ENCODE peak calls at places on chromosomes 5 and 9, in seven cellular contexts. One of them, this sample, is unnamed.

GRCh38 chr5:57650360-57651069 is 167.9 kb upstream of the ACTBL2 start:
- DNase-seq in activated effector memory CD4-positive, alpha-beta T cell treated with anti-CD3 and anti-CD28 coated beads, Interleukin-2, amount 50 U/mL, for 16 hours: no peak
- DNase-seq in left lobe of liver: peak
- DNase-seq in NCI-H1436: no peak
- DNase-seq in H7: peak
- DNase-seq in IMR-90: peak
- DNase-seq in CD4-positive, alpha-beta memory T cell: peak
- DNase-seq in this sample: no peak

GRCh38 chr5:180601591-180602480 is 10.5 kb upstream of the SCGB3A1 start:
- DNase-seq in IMR-90: no peak
- DNase-seq in activated effector memory CD4-positive, alpha-beta T cell treated with anti-CD3 and anti-CD28 coated beads, Interleukin-2, amount 50 U/mL, for 16 hours: peak
- DNase-seq in NCI-H1436: no peak
- DNase-seq in left lobe of liver: no peak
- DNase-seq in H7: peak
- DNase-seq in CD4-positive, alpha-beta memory T cell: no peak
- DNase-seq in this sample: no peak

GRCh38 chr5:77222722-77223121 is 12.2 kb downstream of the PDE8B start:
- DNase-seq in activated effector memory CD4-positive, alpha-beta T cell treated with anti-CD3 and anti-CD28 coated beads, Interleukin-2, amount 50 U/mL, for 16 hours: no peak
- DNase-seq in left lobe of liver: no peak
- DNase-seq in H7: no peak
- DNase-seq in NCI-H1436: no peak
- DNase-seq in CD4-positive, alpha-beta memory T cell: no peak
- DNase-seq in IMR-90: no peak
- DNase-seq in this sample: no peak

GRCh38 chr9:107213080-107213479 is 70.0 kb upstream of the RAD23B start:
- DNase-seq in left lobe of liver: no peak
- DNase-seq in CD4-positive, alpha-beta memory T cell: no peak
- DNase-seq in NCI-H1436: no peak
- DNase-seq in H7: no peak
- DNase-seq in activated effector memory CD4-positive, alpha-beta T cell treated with anti-CD3 and anti-CD28 coated beads, Interleukin-2, amount 50 U/mL, for 16 hours: no peak
- DNase-seq in IMR-90: no peak
- DNase-seq in this sample: no peak

GRCh38 chr5:102018690-102019089 is 277.4 kb downstream of the SLCO4C1 start:
- DNase-seq in left lobe of liver: no peak
- DNase-seq in activated effector memory CD4-positive, alpha-beta T cell treated with anti-CD3 and anti-CD28 coated beads, Interleukin-2, amount 50 U/mL, for 16 hours: no peak
- DNase-seq in IMR-90: no peak
- DNase-seq in NCI-H1436: no peak
- DNase-seq in CD4-positive, alpha-beta memory T cell: no peak
- DNase-seq in H7: no peak
- DNase-seq in this sample: no peak

GRCh38 chr5:33557605-33558004 is 116.8 kb downstream of the TARS1 start:
- DNase-seq in IMR-90: no peak
- DNase-seq in H7: no peak
- DNase-seq in CD4-positive, alpha-beta memory T cell: no peak
- DNase-seq in left lobe of liver: no peak
- DNase-seq in activated effector memory CD4-positive, alpha-beta T cell treated with anti-CD3 and anti-CD28 coated beads, Interleukin-2, amount 50 U/mL, for 16 hours: no peak
- DNase-seq in NCI-H1436: no peak
- DNase-seq in this sample: no peak

GRCh38 chr9:16344343-16344742 is 526.1 kb downstream of the BNC2 start:
- DNase-seq in activated effector memory CD4-positive, alpha-beta T cell treated with anti-CD3 and anti-CD28 coated beads, Interleukin-2, amount 50 U/mL, for 16 hours: no peak
- DNase-seq in left lobe of liver: no peak
- DNase-seq in H7: no peak
- DNase-seq in IMR-90: peak
- DNase-seq in CD4-positive, alpha-beta memory T cell: no peak
- DNase-seq in NCI-H1436: no peak
- DNase-seq in this sample: no peak

GRCh38 chr9:87447547-87448432 is 49.9 kb upstream of the DAPK1 start:
- DNase-seq in CD4-positive, alpha-beta memory T cell: no peak
- DNase-seq in IMR-90: no peak
- DNase-seq in NCI-H1436: no peak
- DNase-seq in activated effector memory CD4-positive, alpha-beta T cell treated with anti-CD3 and anti-CD28 coated beads, Interleukin-2, amount 50 U/mL, for 16 hours: no peak
- DNase-seq in H7: no peak
- DNase-seq in left lobe of liver: no peak
- DNase-seq in this sample: no peak

GRCh38 chr5:93407470-93407869 is 173.5 kb downstream of the NR2F1-AS1 start:
- DNase-seq in IMR-90: no peak
- DNase-seq in left lobe of liver: no peak
- DNase-seq in activated effector memory CD4-positive, alpha-beta T cell treated with anti-CD3 and anti-CD28 coated beads, Interleukin-2, amount 50 U/mL, for 16 hours: no peak
- DNase-seq in CD4-positive, alpha-beta memory T cell: no peak
- DNase-seq in H7: no peak
- DNase-seq in NCI-H1436: no peak
- DNase-seq in this sample: no peak

GRCh38 chr5:159849437-159850191 is 66.7 kb upstream of the ADRA1B start:
- DNase-seq in H7: no peak
- DNase-seq in activated effector memory CD4-positive, alpha-beta T cell treated with anti-CD3 and anti-CD28 coated beads, Interleukin-2, amount 50 U/mL, for 16 hours: no peak
- DNase-seq in CD4-positive, alpha-beta memory T cell: no peak
- DNase-seq in NCI-H1436: no peak
- DNase-seq in IMR-90: peak
- DNase-seq in left lobe of liver: no peak
- DNase-seq in this sample: no peak

GRCh38 chr5:66894480-66895240 is 298.5 kb downstream of the MAST4 start:
- DNase-seq in activated effector memory CD4-positive, alpha-beta T cell treated with anti-CD3 and anti-CD28 coated beads, Interleukin-2, amount 50 U/mL, for 16 hours: no peak
- DNase-seq in CD4-positive, alpha-beta memory T cell: no peak
- DNase-seq in left lobe of liver: no peak
- DNase-seq in H7: no peak
- DNase-seq in NCI-H1436: no peak
- DNase-seq in IMR-90: peak
- DNase-seq in this sample: no peak

GRCh38 chr9:16921855-16922254 is 51.4 kb upstream of the BNC2 start:
- DNase-seq in activated effector memory CD4-positive, alpha-beta T cell treated with anti-CD3 and anti-CD28 coated beads, Interleukin-2, amount 50 U/mL, for 16 hours: no peak
- DNase-seq in CD4-positive, alpha-beta memory T cell: no peak
- DNase-seq in H7: no peak
- DNase-seq in IMR-90: no peak
- DNase-seq in NCI-H1436: no peak
- DNase-seq in left lobe of liver: no peak
- DNase-seq in this sample: no peak

GRCh38 chr9:119451426-119451825 is 82.2 kb upstream of the BRINP1 start:
- DNase-seq in CD4-positive, alpha-beta memory T cell: no peak
- DNase-seq in H7: no peak
- DNase-seq in IMR-90: no peak
- DNase-seq in NCI-H1436: no peak
- DNase-seq in left lobe of liver: no peak
- DNase-seq in activated effector memory CD4-positive, alpha-beta T cell treated with anti-CD3 and anti-CD28 coated beads, Interleukin-2, amount 50 U/mL, for 16 hours: no peak
- DNase-seq in this sample: no peak

GRCh38 chr5:32710335-32710858 is 724 bp upstream of the NPR3 start:
- DNase-seq in H7: peak
- DNase-seq in CD4-positive, alpha-beta memory T cell: no peak
- DNase-seq in activated effector memory CD4-positive, alpha-beta T cell treated with anti-CD3 and anti-CD28 coated beads, Interleukin-2, amount 50 U/mL, for 16 hours: no peak
- DNase-seq in IMR-90: no peak
- DNase-seq in left lobe of liver: peak
- DNase-seq in NCI-H1436: no peak
- DNase-seq in this sample: no peak

GRCh38 chr9:128027166-128027539 is 40.0 kb downstream of the NAIF1 start:
- DNase-seq in NCI-H1436: no peak
- DNase-seq in CD4-positive, alpha-beta memory T cell: peak
- DNase-seq in left lobe of liver: no peak
- DNase-seq in IMR-90: no peak
- DNase-seq in H7: no peak
- DNase-seq in activated effector memory CD4-positive, alpha-beta T cell treated with anti-CD3 and anti-CD28 coated beads, Interleukin-2, amount 50 U/mL, for 16 hours: peak
- DNase-seq in this sample: no peak

GRCh38 chr5:137199201-137199600 is 299.9 kb downstream of the SPOCK1 start:
- DNase-seq in H7: no peak
- DNase-seq in NCI-H1436: no peak
- DNase-seq in IMR-90: peak
- DNase-seq in activated effector memory CD4-positive, alpha-beta T cell treated with anti-CD3 and anti-CD28 coated beads, Interleukin-2, amount 50 U/mL, for 16 hours: no peak
- DNase-seq in left lobe of liver: no peak
- DNase-seq in CD4-positive, alpha-beta memory T cell: no peak
- DNase-seq in this sample: no peak